ENCODE peak calls at places on chromosome 18, in four cellular contexts. U is ovary, S is A549, G is Peyer's patch. V is an unnamed sample.

GRCh38 chr18:61635901-61636528 is 256.8 kb downstream of the RNF152 start:
- DNase-seq in U (peak; percentile 17), G (peak; percentile 87), S (peak; percentile 16), V (peak; percentile 40)

GRCh38 chr18:13932285-13933025 is 17.1 kb upstream of the MC2R start:
- DNase-seq in U (no peak), G (no peak), S (no peak), V (no peak)

GRCh38 chr18:31679806-31680793 is 4.3 kb downstream of the B4GALT6 start:
- DNase-seq in S (no peak), U (no peak), G (peak; percentile 55), V (no peak)

GRCh38 chr18:57210711-57211411 is 64.0 kb downstream of the BOD1L2 start:
- DNase-seq in G (peak; percentile 54), U (no peak), S (peak; percentile 30), V (no peak)

GRCh38 chr18:48445540-48445939 is 36.4 kb upstream of the ZBTB7C start:
- DNase-seq in G (peak; percentile 82), S (peak; percentile 75), U (peak; percentile 43), V (peak; percentile 64)

GRCh38 chr18:73908323-73908722 is 239.3 kb downstream of the FBXO15 start:
- DNase-seq in G (no peak), S (peak; percentile 4), U (no peak), V (no peak)

GRCh38 chr18:42365550-42365949 is 410.5 kb downstream of the PIK3C3 start:
- DNase-seq in U (no peak), G (no peak), S (no peak), V (no peak)

GRCh38 chr18:46531472-46531871 is 125.5 kb downstream of the LOXHD1 start:
- DNase-seq in S (no peak), U (no peak), G (no peak), V (no peak)

GRCh38 chr18:61731169-61731568 is 161.6 kb downstream of the RNF152 start:
- DNase-seq in U (no peak), S (no peak), G (no peak), V (no peak)

GRCh38 chr18:22703883-22704626 is 229.1 kb upstream of the RBBP8 start:
- DNase-seq in U (no peak), G (no peak), S (peak; percentile 60), V (no peak)

GRCh38 chr18:37570336-37570930 is 4.8 kb upstream of the CELF4 start:
- DNase-seq in G (no peak), U (no peak), S (no peak), V (no peak)

GRCh38 chr18:37393945-37394609 is 171.5 kb downstream of the CELF4 start:
- DNase-seq in G (peak; percentile 60), U (peak; percentile 75), S (peak; percentile 10), V (peak; percentile 83)

GRCh38 chr18:12860530-12860929 is 23.5 kb downstream of the PTPN2 start:
- DNase-seq in U (no peak), S (no peak), G (no peak), V (no peak)

GRCh38 chr18:12861637-12862036 is 22.4 kb downstream of the PTPN2 start:
- DNase-seq in G (no peak), U (no peak), S (no peak), V (no peak)

GRCh38 chr18:12863687-12864086 is 20.4 kb downstream of the PTPN2 start:
- DNase-seq in G (no peak), S (no peak), U (no peak), V (no peak)

GRCh38 chr18:12862874-12863482 is 21.1 kb downstream of the PTPN2 start:
- DNase-seq in G (no peak), S (no peak), U (no peak), V (no peak)

GRCh38 chr18:12862467-12862866 is 21.6 kb downstream of the PTPN2 start:
- DNase-seq in S (no peak), U (no peak), G (peak; percentile 56), V (no peak)
- H3K4me1 ChIP-seq in S (peaks cover 17% of the 10 kb centered on the region), U (no peaks in the 10 kb centered on the region), G (peaks cover 13% of the 10 kb centered on the region), V (peaks cover 25% of the 10 kb centered on the region)

GRCh38 chr18:79950440-79951341 is 762 bp downstream of the SLC66A2 start:
- DNase-seq in S (no peak), G (peak; percentile 73), U (no peak), V (no peak)

GRCh38 chr18:79949571-79950439 is 1.6 kb downstream of the SLC66A2 start:
- DNase-seq in G (peak; percentile 36), U (peak; percentile 6), S (no peak), V (peak; percentile 60)

GRCh38 chr18:79952996-79953559 is 1.6 kb upstream of the SLC66A2 start:
- DNase-seq in S (no peak), G (peak; percentile 65), U (peak; percentile 8), V (no peak)

GRCh38 chr18:79952457-79952995 is 1.1 kb upstream of the SLC66A2 start:
- DNase-seq in S (no peak), U (peak; percentile 11), G (no peak), V (no peak)

DNA sequence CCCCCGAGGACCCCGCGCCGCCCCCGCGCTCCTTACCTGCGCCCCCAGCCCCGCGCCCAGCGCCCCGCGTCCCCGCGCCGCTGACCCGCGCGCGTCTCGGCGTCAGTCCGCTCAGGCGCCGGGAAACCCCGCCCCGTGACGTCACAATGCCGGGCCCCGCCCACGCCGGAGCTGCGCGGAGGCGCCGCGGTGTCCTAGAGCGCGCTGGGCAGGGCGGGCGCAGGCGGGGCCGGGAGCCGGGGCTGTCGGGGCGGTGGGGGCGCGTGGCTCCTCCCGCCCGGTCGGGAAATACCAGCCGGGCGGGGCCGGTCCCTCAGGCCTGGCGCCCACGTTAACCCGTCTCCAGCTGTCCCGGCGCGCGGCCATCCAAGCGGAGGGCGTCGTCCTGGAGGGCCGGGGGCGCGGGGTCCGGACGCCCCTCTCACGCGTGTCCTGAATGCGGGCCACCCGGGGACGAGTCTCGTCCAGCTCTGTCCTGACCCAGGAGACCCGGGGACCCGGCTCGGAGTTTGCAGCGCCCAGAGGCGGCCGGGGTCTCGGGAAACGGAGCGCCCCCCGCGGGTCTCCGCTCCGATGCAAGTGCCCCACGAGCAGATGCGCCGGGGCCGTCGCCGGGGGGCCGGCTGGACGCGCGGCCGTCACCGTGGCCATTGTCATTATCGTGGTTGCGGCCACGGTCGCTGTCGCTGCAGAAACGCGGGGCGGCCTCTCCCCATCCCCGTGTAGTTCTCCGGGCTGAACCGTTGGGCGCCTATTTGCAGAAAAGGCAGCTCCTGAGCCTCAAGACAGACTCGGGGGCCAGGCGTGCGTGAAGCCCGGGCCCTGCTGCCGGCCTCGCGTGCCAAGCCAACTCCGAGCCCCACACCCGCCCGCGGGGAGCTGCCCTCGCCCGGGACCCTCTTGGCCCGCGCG is at the start of gene SLC66A2:
- DNase-seq in G (peak; percentile 97), U (peak; percentile 89), S (peak; percentile 66), V (peak; percentile 94)
- H3K4me3 ChIP-seq in G (peak within 1 kb of the TSS; percentile 98), U (peak within 1 kb of the TSS; percentile 59), S (peak within 1 kb of the TSS; percentile 87), V (peak within 1 kb of the TSS; percentile 87)

GRCh38 chr18:75057169-75057789 is 151.7 kb downstream of the PTGR3 start:
- DNase-seq in G (no peak), S (no peak), U (no peak), V (no peak)
- H3K27ac ChIP-seq in G (no peak overlapping the region), S (no peak overlapping the region), U (no peak overlapping the region), V (peak overlapping the region; percentile 21)

DNA sequence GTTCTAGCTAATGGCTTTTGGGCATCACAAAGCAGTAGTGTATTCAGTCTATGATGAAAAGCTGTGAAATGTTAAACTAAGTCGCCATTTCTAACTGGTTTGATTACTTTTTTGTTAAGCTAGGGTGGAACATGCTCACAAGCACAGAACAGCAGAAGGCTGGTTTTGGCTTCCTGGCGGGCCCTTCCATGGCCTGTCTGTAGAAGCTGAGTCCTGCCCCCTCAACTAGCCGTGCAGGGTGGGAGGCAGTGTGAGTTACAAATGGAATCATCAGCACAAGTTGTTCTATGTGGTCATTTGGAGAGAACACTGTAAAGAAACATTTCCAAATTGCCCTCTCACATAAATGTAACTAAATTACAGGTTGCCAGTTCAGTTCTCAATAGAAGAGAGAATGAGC is 290.8 kb downstream of the ALPK2 start:
- DNase-seq in S (no peak), U (no peak), G (no peak), V (no peak)
- H3K4me1 ChIP-seq in S (no peaks in the 10 kb centered on the region), U (peaks cover 3% of the 10 kb centered on the region), G (no peaks in the 10 kb centered on the region), V (peaks cover 27% of the 10 kb centered on the region)

DNA sequence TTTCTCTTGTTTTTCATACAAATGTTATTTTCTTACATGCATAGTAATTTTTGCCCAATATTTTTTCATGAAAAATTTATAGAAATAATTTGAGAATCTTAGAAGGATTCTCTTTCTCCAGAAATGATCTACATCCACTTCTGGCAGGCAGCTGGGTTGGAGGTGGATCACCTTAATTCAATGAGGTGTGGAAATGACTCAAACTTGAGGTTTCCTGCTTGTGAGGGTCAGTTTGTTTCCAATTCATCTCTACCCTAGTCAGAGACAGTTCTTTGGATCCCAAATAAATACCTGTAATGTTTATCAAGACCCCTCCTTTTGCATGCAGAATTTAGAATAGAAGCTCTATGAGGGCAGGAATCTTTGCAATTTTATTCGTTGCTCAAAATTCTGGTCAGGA is 35.0 kb upstream of the DYNAP start:
- DNase-seq in G (no peak), U (no peak), S (no peak), V (no peak)
- H3K4me3 ChIP-seq in G (no peak overlapping the region), U (no peak overlapping the region), S (no peak overlapping the region), V (no peak overlapping the region)

DNA sequence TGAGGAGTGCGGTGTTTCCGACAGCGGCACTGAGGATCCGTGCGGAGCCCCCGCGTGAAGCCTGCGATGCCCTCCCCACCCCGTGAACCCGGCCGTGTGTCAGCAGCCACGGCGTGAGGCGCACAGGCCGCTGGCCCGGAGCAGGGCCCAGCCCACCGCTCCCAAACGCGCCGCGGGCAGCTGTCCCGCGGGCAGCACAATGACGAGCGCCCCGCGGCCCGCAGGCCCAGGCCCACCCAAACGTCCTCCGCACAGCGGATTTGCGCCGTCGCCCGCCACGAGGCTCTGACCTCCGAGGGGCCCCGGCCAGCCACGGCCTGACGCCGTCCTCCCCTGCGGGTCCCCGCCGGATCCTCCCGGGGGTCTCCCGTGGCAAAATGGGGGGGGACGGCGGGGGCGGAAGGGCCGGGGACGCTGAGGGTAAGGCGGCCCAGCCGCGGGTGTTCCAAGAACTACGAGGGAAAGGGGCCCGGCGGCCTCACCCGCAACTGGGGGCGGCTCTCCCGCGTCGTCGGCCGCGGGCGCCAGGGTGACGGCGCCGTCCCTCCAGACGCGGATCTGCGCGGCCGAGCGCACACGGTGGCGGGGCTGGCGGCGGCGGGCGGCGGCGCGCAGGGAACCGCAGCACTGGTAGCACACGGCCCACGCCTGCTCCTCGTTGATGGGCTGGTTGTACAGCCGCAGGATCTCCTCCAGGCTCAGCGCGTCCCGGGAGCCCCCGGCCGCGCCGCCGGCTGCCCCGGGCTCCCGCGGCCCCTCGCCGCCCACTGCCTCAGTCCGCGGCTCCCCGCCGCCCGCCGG is 659 bp downstream of the SPIRE1 start:
- DNase-seq in G (peak; percentile 54), S (peak; percentile 13), U (peak; percentile 46), V (peak; percentile 58)
- H3K27ac ChIP-seq in G (peak overlapping the region; percentile 89), S (peak overlapping the region; percentile 88), U (peak overlapping the region; percentile 99), V (peak overlapping the region; percentile 97)

GRCh38 chr18:12315481-12315880 is 7.4 kb downstream of the TUBB6 start:
- DNase-seq in U (no peak), G (no peak), S (no peak), V (no peak)

GRCh38 chr18:12317664-12318333 is 9.8 kb downstream of the TUBB6 start:
- DNase-seq in U (no peak), S (peak; percentile 33), G (no peak), V (no peak)

GRCh38 chr18:12315911-12316310 is 7.9 kb downstream of the TUBB6 start:
- DNase-seq in U (no peak), G (no peak), S (no peak), V (peak; percentile 73)

GRCh38 chr18:12318857-12319256 is 10.8 kb downstream of the TUBB6 start:
- DNase-seq in U (no peak), G (no peak), S (no peak), V (no peak)

DNA sequence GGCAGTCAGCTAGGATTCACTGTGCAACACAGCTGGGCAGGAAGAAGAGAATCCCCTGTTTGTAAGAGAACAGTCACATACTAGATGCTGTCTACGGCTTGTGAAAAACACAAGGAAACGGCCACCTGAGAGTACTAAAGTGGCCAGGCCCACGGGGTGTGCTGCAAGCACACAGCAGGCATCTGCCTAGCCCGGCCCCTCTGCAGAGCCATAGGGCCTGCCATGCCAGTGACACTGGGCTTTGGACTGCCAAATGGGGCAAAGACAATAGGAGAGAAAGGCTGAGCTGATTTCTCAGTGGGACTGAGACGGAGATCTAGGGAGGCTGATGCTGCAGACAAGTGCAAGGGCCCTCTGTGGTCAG is 10.3 kb downstream of the TUBB6 start:
- DNase-seq in S (no peak), G (no peak), U (no peak), V (no peak)
- H3K4me1 ChIP-seq in S (no peaks in the 10 kb centered on the region), G (peaks cover 42% of the 10 kb centered on the region), U (peaks cover 4% of the 10 kb centered on the region), V (peaks cover 90% of the 10 kb centered on the region)

V was measured in left ventricle myocardium inferior.